ENCODE peak calls at places on chromosomes 12 and 14, in six cellular contexts. U, Y, W, A, L and G are unnamed samples.

GRCh38 chr12:591167-591570 is 72.1 kb downstream of the NINJ2 start:
- DNase-seq in U (no peak), Y (no peak), W (peak), A (no peak), L (no peak), G (no peak)

GRCh38 chr12:78284417-78284816 is 453.7 kb downstream of the NAV3 start:
- DNase-seq in U (no peak), Y (no peak), W (no peak), A (no peak), L (no peak), G (no peak)

GRCh38 chr12:53560386-53560785 is 53.1 kb upstream of the NPFF start:
- DNase-seq in U (no peak), Y (peak), W (no peak), A (no peak), L (no peak), G (no peak)

GRCh38 chr14:81208489-81208888 is 12.3 kb downstream of the GTF2A1 start:
- DNase-seq in U (no peak), Y (no peak), W (no peak), A (no peak), L (no peak), G (no peak)

GRCh38 chr12:79778802-79779201 is 88.0 kb upstream of the PAWR start:
- DNase-seq in U (no peak), Y (no peak), W (no peak), A (no peak), L (no peak), G (no peak)

GRCh38 chr12:129911437-129912049 is 7.7 kb upstream of the TMEM132D start:
- DNase-seq in U (peak), Y (peak), W (peak), A (peak), L (peak), G (peak)

GRCh38 chr14:67432088-67432564 is 20.2 kb upstream of the PLEK2 start:
- DNase-seq in U (no peak), Y (no peak), W (no peak), A (no peak), L (no peak), G (no peak)

GRCh38 chr14:105748204-105748578 is 221.8 kb downstream of the TMEM121 start:
- DNase-seq in U (no peak), Y (no peak), W (no peak), A (no peak), L (no peak), G (no peak)

GRCh38 chr12:49956663-49957569 is 4.8 kb upstream of the AQP5 start:
- DNase-seq in U (no peak), Y (no peak), W (no peak), A (no peak), L (no peak), G (no peak)

GRCh38 chr14:35287481-35288013 is 4.6 kb upstream of the PSMA6 start:
- DNase-seq in U (no peak), Y (peak), W (no peak), A (no peak), L (no peak), G (no peak)

GRCh38 chr14:55157080-55157479 is 28.0 kb downstream of the LGALS3 start:
- DNase-seq in U (no peak), Y (no peak), W (no peak), A (no peak), L (no peak), G (no peak)

GRCh38 chr12:32126720-32127119 is 20.1 kb downstream of the BICD1 start:
- DNase-seq in U (no peak), Y (no peak), W (no peak), A (no peak), L (no peak), G (no peak)

GRCh38 chr12:116375278-116375842 is 97.9 kb upstream of the MED13L start:
- DNase-seq in U (no peak), Y (no peak), W (no peak), A (no peak), L (no peak), G (no peak)

GRCh38 chr12:68971404-68971803 is 38.4 kb upstream of the CPM start:
- DNase-seq in U (no peak), Y (peak), W (no peak), A (no peak), L (no peak), G (no peak)

GRCh38 chr14:51006781-51007211 is 62.5 kb upstream of the PYGL start:
- DNase-seq in U (no peak), Y (no peak), W (no peak), A (peak), L (no peak), G (no peak)

GRCh38 chr12:79547044-79547734 is 143.6 kb downstream of the PAWR start:
- DNase-seq in U (no peak), Y (peak), W (peak), A (no peak), L (no peak), G (no peak)

GRCh38 chr12:83826112-83826511 is 1086.5 kb downstream of the SLC6A15 start:
- DNase-seq in U (peak), Y (no peak), W (peak), A (no peak), L (no peak), G (no peak)

GRCh38 chr14:36661506-36662257 is at the start of gene PAX9:
- DNase-seq in U (no peak), Y (peak), W (peak), A (no peak), L (peak), G (no peak)

GRCh38 chr12:11648514-11649412 is 711 bp upstream of the ETV6 start:
- DNase-seq in U (peak), Y (peak), W (peak), A (peak), L (peak), G (peak)

GRCh38 chr12:130832561-130833209 is 6.4 kb downstream of the STX2 start:
- DNase-seq in U (no peak), Y (no peak), W (no peak), A (peak), L (no peak), G (no peak)

GRCh38 chr14:54944737-54945391 is 42.2 kb upstream of the GCH1 start:
- DNase-seq in U (no peak), Y (no peak), W (no peak), A (no peak), L (no peak), G (no peak)

GRCh38 chr12:56993346-56993745 is 13.0 kb downstream of the ZBTB39 start:
- DNase-seq in U (no peak), Y (no peak), W (no peak), A (no peak), L (no peak), G (no peak)

GRCh38 chr12:115093261-115093660 is 409.3 kb upstream of the TBX3 start:
- DNase-seq in U (no peak), Y (no peak), W (no peak), A (no peak), L (no peak), G (no peak)

GRCh38 chr12:5620896-5621295 is 189.0 kb downstream of the NTF3 start:
- DNase-seq in U (no peak), Y (no peak), W (no peak), A (no peak), L (no peak), G (no peak)

GRCh38 chr12:53056901-53057300 is 7.0 kb downstream of the TNS2 start:
- DNase-seq in U (no peak), Y (no peak), W (no peak), A (no peak), L (no peak), G (no peak)

GRCh38 chr12:48442191-48442828 is 30.0 kb upstream of the ANP32D start:
- DNase-seq in U (no peak), Y (no peak), W (no peak), A (no peak), L (no peak), G (no peak)

GRCh38 chr12:44874981-44875416 is 1.1 kb downstream of the NELL2 start:
- DNase-seq in U (no peak), Y (no peak), W (no peak), A (no peak), L (no peak), G (no peak)

GRCh38 chr14:105374389-105374788 is 23.9 kb upstream of the TEX22 start:
- DNase-seq in U (no peak), Y (no peak), W (no peak), A (no peak), L (no peak), G (no peak)

GRCh38 chr14:96363751-96364336 is 518 bp downstream of the GSKIP start:
- DNase-seq in U (no peak), Y (peak), W (peak), A (no peak), L (peak), G (no peak)

GRCh38 chr14:93543766-93544165 is 113.0 kb downstream of the UNC79 start:
- DNase-seq in U (no peak), Y (peak), W (peak), A (no peak), L (no peak), G (no peak)

GRCh38 chr12:54413284-54414190 is 5.5 kb downstream of the ITGA5 start:
- DNase-seq in U (peak), Y (peak), W (no peak), A (no peak), L (no peak), G (peak)

GRCh38 chr12:98895086-98895651 is 250.1 kb downstream of the APAF1 start:
- DNase-seq in U (no peak), Y (no peak), W (peak), A (peak), L (peak), G (no peak)